ENCODE peak calls at places on chromosome 14, in seven cellular contexts. F is stromal cell of bone marrow; H is choroid plexus epithelial cell; Z is C1 segment of cervical spinal cord; O is hepatocyte; D is effector CD4-positive, alpha-beta T cell; E is NCI-H2171 treated with DMSO at 0.1 percent for 48 hours. T is an unnamed sample.
A peak's percentile ranks its signal among the peaks of the same experiment; 100 is the strongest.

GRCh38 chr14:22781606-22782000 is 15.1 kb downstream of the OXA1L start:
- DNase-seq in F (peak; percentile 50), O (no peak), H (peak; percentile 44), Z (no peak), D (no peak), E (no peak), T (no peak)

GRCh38 chr14:53956427-53957201 is at the start of gene BMP4:
- DNase-seq in F (no peak), E (no peak), O (peak; percentile 85), D (no peak), H (no peak), Z (no peak), T (peak; percentile 92)

GRCh38 chr14:44396226-44396625 is 110.9 kb downstream of the FSCB start:
- DNase-seq in H (no peak), O (no peak), D (no peak), E (no peak), F (no peak), Z (no peak), T (peak; percentile 63)

GRCh38 chr14:81401420-81402122 is 1.4 kb upstream of the STON2 start:
- DNase-seq in F (peak; percentile 97), E (no peak), H (peak; percentile 90), D (no peak), Z (no peak), O (no peak), T (no peak)

GRCh38 chr14:21987937-21988336 is 314.3 kb upstream of the OR4E1 start:
- DNase-seq in Z (no peak), F (no peak), E (peak; percentile 42), H (peak; percentile 58), O (peak; percentile 77), D (no peak), T (peak; percentile 20)

GRCh38 chr14:40989260-40989659 is 617.4 kb upstream of the LRFN5 start:
- DNase-seq in H (no peak), D (no peak), Z (no peak), O (no peak), E (no peak), F (no peak), T (no peak)

GRCh38 chr14:87179936-87180335 is 813.0 kb downstream of the GALC start:
- DNase-seq in O (no peak), F (no peak), H (no peak), E (no peak), Z (no peak), D (no peak), T (no peak)

GRCh38 chr14:102183922-102184677 is 44.4 kb downstream of the WDR20 start:
- DNase-seq in F (no peak), D (no peak), H (no peak), Z (no peak), E (peak; percentile 14), O (no peak), T (no peak)

GRCh38 chr14:98501836-98502235 is 770.2 kb downstream of the BCL11B start:
- DNase-seq in F (no peak), Z (no peak), D (no peak), H (no peak), O (no peak), E (no peak), T (no peak)

GRCh38 chr14:30214456-30215090 is 286.9 kb upstream of the PRKD1 start:
- DNase-seq in E (peak; percentile 91), F (peak; percentile 56), D (no peak), Z (no peak), H (peak; percentile 90), O (peak; percentile 72), T (peak; percentile 88)

GRCh38 chr14:104382361-104383087 is 197.0 kb upstream of the C14orf180 start:
- DNase-seq in O (no peak), D (no peak), H (no peak), Z (no peak), E (no peak), F (no peak), T (no peak)

GRCh38 chr14:88468396-88468795 is 82.9 kb downstream of the SPATA7 start:
- DNase-seq in H (peak; percentile 79), Z (no peak), F (peak; percentile 18), O (no peak), E (no peak), D (no peak), T (peak; percentile 54)

GRCh38 chr14:96461950-96462798 is 40.0 kb upstream of the PAPOLA start:
- DNase-seq in O (peak; percentile 83), Z (no peak), E (no peak), D (no peak), H (no peak), F (no peak), T (no peak)

GRCh38 chr14:100911665-100912316 is 8.3 kb upstream of the RTL1 start:
- DNase-seq in Z (no peak), O (no peak), E (no peak), D (no peak), F (no peak), H (peak; percentile 31), T (peak; percentile 76)

GRCh38 chr14:74945261-74945851 is 10.0 kb downstream of the PGF start:
- DNase-seq in E (no peak), Z (no peak), D (no peak), H (no peak), F (no peak), O (peak; percentile 62), T (peak; percentile 62)

GRCh38 chr14:55303646-55304277 is 32.5 kb downstream of the FBXO34 start:
- DNase-seq in F (no peak), E (no peak), H (peak; percentile 5), D (no peak), O (no peak), Z (no peak), T (peak; percentile 76)

GRCh38 chr14:76958975-76959710 is 69.4 kb downstream of the IRF2BPL start:
- DNase-seq in Z (no peak), H (no peak), O (peak; percentile 55), E (no peak), D (no peak), F (no peak), T (peak; percentile 66)

GRCh38 chr14:73903028-73903427 is 16.4 kb downstream of the ZNF410 start:
- DNase-seq in O (no peak), Z (no peak), E (no peak), H (peak; percentile 36), F (no peak), D (no peak), T (no peak)

GRCh38 chr14:101187816-101188570 is 284.5 kb upstream of the RTL1 start:
- DNase-seq in O (no peak), E (no peak), Z (no peak), F (no peak), H (no peak), D (no peak), T (no peak)

GRCh38 chr14:50001999-50002925 is 109.4 kb downstream of the ARF6 start:
- DNase-seq in F (no peak), E (no peak), H (no peak), O (no peak), D (peak; percentile 61), Z (no peak), T (peak; percentile 45)

GRCh38 chr14:90791481-90791880 is 24.7 kb downstream of the TTC7B start:
- DNase-seq in E (no peak), H (no peak), F (no peak), Z (no peak), O (no peak), D (no peak), T (no peak)

GRCh38 chr14:70237710-70238109 is 49.0 kb upstream of the SLC8A3 start:
- DNase-seq in E (no peak), Z (no peak), H (no peak), F (no peak), D (no peak), O (no peak), T (no peak)

GRCh38 chr14:20177433-20177974 is 13.2 kb upstream of the OR11G2 start:
- DNase-seq in H (no peak), F (no peak), E (no peak), O (no peak), D (no peak), Z (no peak), T (no peak)

GRCh38 chr14:56333361-56334279 is 215.4 kb downstream of the PELI2 start:
- DNase-seq in E (peak; percentile 82), F (peak; percentile 48), H (peak; percentile 86), Z (no peak), O (peak; percentile 43), D (no peak), T (peak; percentile 86)

GRCh38 chr14:50013198-50013918 is 103.0 kb downstream of the VCPKMT start:
- DNase-seq in D (no peak), F (no peak), H (no peak), E (no peak), O (peak; percentile 28), Z (no peak), T (no peak)

GRCh38 chr14:34203271-34203722 is 252.4 kb upstream of the EGLN3 start:
- DNase-seq in F (peak; percentile 9), O (no peak), D (no peak), Z (no peak), E (no peak), H (no peak), T (no peak)

GRCh38 chr14:57486767-57487379 is 6.8 kb downstream of the CCDC198 start:
- DNase-seq in Z (no peak), H (peak; percentile 72), O (peak; percentile 63), D (no peak), F (peak; percentile 38), E (peak; percentile 91), T (peak; percentile 73)

GRCh38 chr14:104393199-104393897 is 186.2 kb upstream of the C14orf180 start:
- DNase-seq in H (no peak), E (no peak), Z (no peak), F (no peak), D (no peak), O (no peak), T (no peak)

GRCh38 chr14:33432407-33433023 is 493.8 kb downstream of the NPAS3 start:
- DNase-seq in H (peak; percentile 79), D (no peak), E (peak; percentile 47), F (peak; percentile 4), O (peak; percentile 30), Z (no peak), T (peak; percentile 61)

GRCh38 chr14:99908653-99909250 is 115.5 kb downstream of the EML1 start:
- DNase-seq in H (no peak), O (no peak), F (no peak), Z (no peak), E (no peak), D (no peak), T (no peak)

GRCh38 chr14:90405755-90406154 is 8.9 kb downstream of the CALM1 start:
- DNase-seq in E (peak; percentile 99), D (no peak), F (no peak), O (no peak), Z (no peak), H (no peak), T (peak; percentile 94)

GRCh38 chr14:53126705-53127104 is 26.4 kb downstream of the DDHD1 start:
- DNase-seq in F (no peak), H (no peak), Z (no peak), E (no peak), O (no peak), D (no peak), T (no peak)

GRCh38 chr14:77980475-77981321 is 180.8 kb downstream of the ADCK1 start:
- DNase-seq in H (no peak), O (peak; percentile 79), F (no peak), E (peak; percentile 92), D (no peak), Z (no peak), T (peak; percentile 97)

GRCh38 chr14:60651936-60652673 is 2.8 kb upstream of the SIX1 start:
- DNase-seq in H (no peak), Z (no peak), D (no peak), O (peak; percentile 23), E (peak; percentile 82), F (no peak), T (peak; percentile 87)

GRCh38 chr14:35046751-35047536 is 872 bp downstream of the FAM177A1 start:
- DNase-seq in F (peak; percentile 8), E (peak; percentile 76), Z (peak; percentile 46), O (peak; percentile 75), D (no peak), H (peak; percentile 55), T (peak; percentile 85)

T was measured in NCI-H69.